ENCODE peak calls at places on chromosomes 5 and 9, in six cellular contexts. N is activated CD4-positive, alpha-beta T cell treated with anti-CD3 and anti-CD28 coated beads, Interleukin-2, amount 10 ng/mL, durations not matched to agents 7 days and 5 days; C is stimulated activated CD8-positive, alpha-beta memory T cell treated with anti-CD3 and anti-CD28 coated beads, Interleukin-15, amount 100 ng/mL, for 1 hour; R is transverse colon; K is stimulated activated naive B cell treated with anti-CD40 and anti-IgM and Interleukin-4, amounts not matched to agents 10 μg/mL and 1 μg/mL and 100 μg/mL, for 72 hours; S is skeletal muscle cell. Y is an unnamed sample.

GRCh38 chr5:107948377-107948776 is 277.6 kb upstream of the EFNA5 start:
- DNase-seq in R (no peak), S (no peak), N (no peak), K (no peak), C (no peak), Y (no peak)

GRCh38 chr5:50476549-50476948 is 35.5 kb upstream of the EMB start:
- DNase-seq in N (no peak), C (no peak), R (no peak), K (no peak), S (no peak), Y (peak)

GRCh38 chr5:39151731-39152130 is 67.6 kb downstream of the FYB1 start:
- DNase-seq in C (no peak), S (no peak), N (no peak), R (no peak), K (no peak), Y (no peak)

GRCh38 chr5:140114341-140115185 is 654 bp downstream of the PURA start:
- DNase-seq in K (peak), R (peak), S (no peak), N (peak), C (no peak), Y (no peak)

GRCh38 chr5:72246239-72246580 is 73.8 kb downstream of the MRPS27 start:
- DNase-seq in N (no peak), R (no peak), S (no peak), K (no peak), C (no peak), Y (no peak)

GRCh38 chr5:125575561-125576504 is 829.4 kb upstream of the ZNF608 start:
- DNase-seq in S (no peak), N (no peak), K (no peak), R (peak), C (no peak), Y (no peak)

GRCh38 chr9:122463828-122464632 is 13.7 kb downstream of the OR1J1 start:
- DNase-seq in C (no peak), R (no peak), N (peak), K (peak), S (no peak), Y (no peak)

GRCh38 chr9:126491256-126491879 is 122.4 kb upstream of the LMX1B start:
- DNase-seq in C (peak), S (no peak), N (peak), R (peak), K (no peak), Y (peak)

GRCh38 chr5:143682788-143683419 is 129.1 kb upstream of the HMHB1 start:
- DNase-seq in N (no peak), R (no peak), S (no peak), K (no peak), C (no peak), Y (no peak)

GRCh38 chr5:37875051-37875787 is 35.4 kb upstream of the GDNF start:
- DNase-seq in C (no peak), R (no peak), N (no peak), K (no peak), S (peak), Y (no peak)

GRCh38 chr5:54610197-54610898 is 92.8 kb downstream of the SNX18 start:
- DNase-seq in R (peak), S (no peak), N (peak), K (peak), C (no peak), Y (peak)

GRCh38 chr5:82307431-82307830 is 29.3 kb upstream of the RPS23 start:
- DNase-seq in S (no peak), N (no peak), C (no peak), R (no peak), K (no peak), Y (no peak)

GRCh38 chr5:77322406-77322805 is 111.9 kb downstream of the PDE8B start:
- DNase-seq in S (no peak), K (no peak), R (no peak), N (no peak), C (no peak), Y (no peak)

GRCh38 chr9:137429974-137430722 is 7.0 kb downstream of the NOXA1 start:
- DNase-seq in R (peak), S (no peak), C (no peak), N (no peak), K (no peak), Y (peak)

GRCh38 chr9:93670208-93671029 is 94.0 kb downstream of the PHF2 start:
- DNase-seq in S (peak), C (no peak), K (no peak), N (no peak), R (peak), Y (no peak)

GRCh38 chr5:14105717-14106435 is 37.3 kb upstream of the TRIO start:
- DNase-seq in C (no peak), S (peak), K (no peak), N (no peak), R (no peak), Y (no peak)

GRCh38 chr9:93860694-93861658 is 94.2 kb downstream of the BARX1 start:
- DNase-seq in K (no peak), C (no peak), S (no peak), N (no peak), R (no peak), Y (no peak)

GRCh38 chr9:128703616-128704355 is 1.5 kb downstream of the PKN3 start:
- DNase-seq in N (no peak), K (no peak), R (no peak), S (no peak), C (no peak), Y (no peak)

GRCh38 chr9:35481347-35481975 is 8.4 kb upstream of the RUSC2 start:
- DNase-seq in N (peak), R (peak), C (no peak), K (no peak), S (no peak), Y (no peak)

Y was measured in GM19239.